ENCODE peak calls at places on chromosomes 13 and 19, in four cellular contexts. Q is NCI-H187 treated with DMSO at 0.1 percent for 48 hours, X is GM20000, Z is DMS 273 treated with DMSO at 0.1 percent for 48 hours. D is an unnamed sample.

GRCh38 chr19:1214862-1215731 is 9.5 kb downstream of the STK11 start:
- DNase-seq in Q (no peak), X (no peak), Z (no peak), D (no peak)

GRCh38 chr13:99087954-99088491 is 110.2 kb upstream of the DOCK9 start:
- DNase-seq in Q (peak), X (peak), Z (no peak), D (no peak)

GRCh38 chr13:41696163-41697003 is 239.0 kb downstream of the RGCC start:
- DNase-seq in Q (no peak), X (no peak), Z (peak), D (no peak)

GRCh38 chr13:20536992-20537391 is 11.3 kb upstream of the CRYL1 start:
- DNase-seq in Q (no peak), X (no peak), Z (no peak), D (no peak)

GRCh38 chr13:34413538-34414210 is 528.4 kb upstream of the NBEA start:
- DNase-seq in Q (no peak), X (no peak), Z (no peak), D (no peak)

GRCh38 chr13:83702021-83702420 is 180.3 kb downstream of the SLITRK1 start:
- DNase-seq in Q (no peak), X (no peak), Z (no peak), D (no peak)

GRCh38 chr13:21833921-21834320 is 163.0 kb downstream of the FGF9 start:
- DNase-seq in Q (no peak), X (no peak), Z (no peak), D (no peak)

GRCh38 chr13:66849706-66850105 is 380.4 kb downstream of the PCDH9 start:
- DNase-seq in Q (no peak), X (no peak), Z (no peak), D (no peak)

GRCh38 chr13:48583859-48584311 is 51.0 kb upstream of the RCBTB2 start:
- DNase-seq in Q (no peak), X (no peak), Z (no peak), D (no peak)

GRCh38 chr19:32231020-32231419 is 114.4 kb upstream of the ZNF507 start:
- DNase-seq in Q (no peak), X (no peak), Z (no peak), D (no peak)

GRCh38 chr19:47598407-47599349 is 10.3 kb upstream of the BICRA start:
- DNase-seq in Q (no peak), X (no peak), Z (no peak), D (no peak)